ENCODE peak calls at places on chromosomes 13 and 19, in four cellular contexts. One of them, this sample, is unnamed.

GRCh38 chr19:51919606-51920005 is 7.7 kb upstream of the ZNF613 start:
- DNase-seq in mammary epithelial cell: no peak
- DNase-seq in stomach: no peak
- DNase-seq in psoas muscle: no peak
- DNase-seq in this sample: no peak

GRCh38 chr13:49759503-49759902 is 33.0 kb downstream of the KPNA3 start:
- DNase-seq in mammary epithelial cell: no peak
- DNase-seq in stomach: no peak
- DNase-seq in psoas muscle: no peak
- DNase-seq in this sample: no peak

GRCh38 chr19:38057954-38058690 is 151.1 kb downstream of the SIPA1L3 start:
- DNase-seq in mammary epithelial cell: no peak
- DNase-seq in stomach: peak; percentile 86
- DNase-seq in psoas muscle: no peak
- DNase-seq in this sample: no peak

GRCh38 chr13:100694722-100695644 is 20.4 kb upstream of the TMTC4 start:
- DNase-seq in mammary epithelial cell: peak; percentile 14
- DNase-seq in stomach: peak; percentile 53
- DNase-seq in psoas muscle: no peak
- DNase-seq in this sample: no peak

GRCh38 chr13:91647361-91647970 is 249.0 kb downstream of the GPC5 start:
- DNase-seq in mammary epithelial cell: no peak
- DNase-seq in stomach: no peak
- DNase-seq in psoas muscle: no peak
- DNase-seq in this sample: peak; percentile 21

GRCh38 chr19:50705422-50706019 is 14.1 kb downstream of the SHANK1 start:
- DNase-seq in mammary epithelial cell: peak; percentile 50
- DNase-seq in stomach: no peak
- DNase-seq in psoas muscle: no peak
- DNase-seq in this sample: peak; percentile 82

GRCh38 chr13:77986699-77987098 is 68.1 kb upstream of the EDNRB start:
- DNase-seq in mammary epithelial cell: no peak
- DNase-seq in stomach: no peak
- DNase-seq in psoas muscle: no peak
- DNase-seq in this sample: no peak

GRCh38 chr13:65677906-65678305 is 1552.2 kb downstream of the PCDH9 start:
- DNase-seq in mammary epithelial cell: no peak
- DNase-seq in stomach: no peak
- DNase-seq in psoas muscle: no peak
- DNase-seq in this sample: no peak

GRCh38 chr19:10079031-10079453 is 7.1 kb upstream of the SHFL start:
- DNase-seq in mammary epithelial cell: no peak
- DNase-seq in stomach: no peak
- DNase-seq in psoas muscle: no peak
- DNase-seq in this sample: no peak

GRCh38 chr19:952680-953500 is 27.1 kb downstream of the ARID3A start:
- DNase-seq in mammary epithelial cell: no peak
- DNase-seq in stomach: no peak
- DNase-seq in psoas muscle: no peak
- DNase-seq in this sample: peak; percentile 71

GRCh38 chr19:9323557-9323918 is 441 bp upstream of the ZNF559 start:
- DNase-seq in mammary epithelial cell: peak; percentile 69
- DNase-seq in stomach: peak; percentile 55
- DNase-seq in psoas muscle: peak; percentile 66
- DNase-seq in this sample: peak; percentile 44

GRCh38 chr19:4295972-4296771 is 6.0 kb downstream of the TMIGD2 start:
- DNase-seq in mammary epithelial cell: no peak
- DNase-seq in stomach: peak; percentile 38
- DNase-seq in psoas muscle: no peak
- DNase-seq in this sample: no peak

GRCh38 chr19:572891-573825 is 762 bp downstream of the BSG start:
- DNase-seq in mammary epithelial cell: peak; percentile 50
- DNase-seq in stomach: peak; percentile 57
- DNase-seq in psoas muscle: peak; percentile 80
- DNase-seq in this sample: peak; percentile 71

GRCh38 chr19:54420383-54421168 is 5.3 kb downstream of the TTYH1 start:
- DNase-seq in mammary epithelial cell: no peak
- DNase-seq in stomach: no peak
- DNase-seq in psoas muscle: no peak
- DNase-seq in this sample: no peak

GRCh38 chr19:1296078-1296477 is 10.4 kb downstream of the EFNA2 start:
- DNase-seq in mammary epithelial cell: no peak
- DNase-seq in stomach: no peak
- DNase-seq in psoas muscle: no peak
- DNase-seq in this sample: no peak

GRCh38 chr13:42970824-42971669 is 21.0 kb downstream of the EPSTI1 start:
- DNase-seq in mammary epithelial cell: peak; percentile 35
- DNase-seq in stomach: peak; percentile 47
- DNase-seq in psoas muscle: no peak
- DNase-seq in this sample: peak; percentile 52

GRCh38 chr13:95248953-95249352 is 52.3 kb downstream of the ABCC4 start:
- DNase-seq in mammary epithelial cell: no peak
- DNase-seq in stomach: no peak
- DNase-seq in psoas muscle: no peak
- DNase-seq in this sample: no peak

GRCh38 chr13:66618702-66619101 is 611.4 kb downstream of the PCDH9 start:
- DNase-seq in mammary epithelial cell: peak; percentile 14
- DNase-seq in stomach: no peak
- DNase-seq in psoas muscle: no peak
- DNase-seq in this sample: peak; percentile 38

GRCh38 chr13:98476106-98476505 is 100.8 kb downstream of the STK24 start:
- DNase-seq in mammary epithelial cell: no peak
- DNase-seq in stomach: no peak
- DNase-seq in psoas muscle: no peak
- DNase-seq in this sample: no peak

GRCh38 chr19:56725829-56726424 is 54.4 kb upstream of the ZNF835 start:
- DNase-seq in mammary epithelial cell: no peak
- DNase-seq in stomach: no peak
- DNase-seq in psoas muscle: no peak
- DNase-seq in this sample: no peak

GRCh38 chr13:32585625-32586021 is 629 bp upstream of the PDS5B start:
- DNase-seq in mammary epithelial cell: no peak
- DNase-seq in stomach: no peak
- DNase-seq in psoas muscle: no peak
- DNase-seq in this sample: no peak

GRCh38 chr13:106589716-106590115 is 21.8 kb upstream of the ARGLU1 start:
- DNase-seq in mammary epithelial cell: no peak
- DNase-seq in stomach: no peak
- DNase-seq in psoas muscle: no peak
- DNase-seq in this sample: no peak

GRCh38 chr13:107099661-107100060 is 531.7 kb upstream of the ARGLU1 start:
- DNase-seq in mammary epithelial cell: no peak
- DNase-seq in stomach: no peak
- DNase-seq in psoas muscle: no peak
- DNase-seq in this sample: no peak

GRCh38 chr13:42211704-42212103 is 60.2 kb upstream of the AKAP11 start:
- DNase-seq in mammary epithelial cell: peak; percentile 61
- DNase-seq in stomach: no peak
- DNase-seq in psoas muscle: no peak
- DNase-seq in this sample: no peak

GRCh38 chr19:28948531-28948930 is 264.4 kb downstream of the UQCRFS1 start:
- DNase-seq in mammary epithelial cell: no peak
- DNase-seq in stomach: no peak
- DNase-seq in psoas muscle: no peak
- DNase-seq in this sample: no peak

DNA sequence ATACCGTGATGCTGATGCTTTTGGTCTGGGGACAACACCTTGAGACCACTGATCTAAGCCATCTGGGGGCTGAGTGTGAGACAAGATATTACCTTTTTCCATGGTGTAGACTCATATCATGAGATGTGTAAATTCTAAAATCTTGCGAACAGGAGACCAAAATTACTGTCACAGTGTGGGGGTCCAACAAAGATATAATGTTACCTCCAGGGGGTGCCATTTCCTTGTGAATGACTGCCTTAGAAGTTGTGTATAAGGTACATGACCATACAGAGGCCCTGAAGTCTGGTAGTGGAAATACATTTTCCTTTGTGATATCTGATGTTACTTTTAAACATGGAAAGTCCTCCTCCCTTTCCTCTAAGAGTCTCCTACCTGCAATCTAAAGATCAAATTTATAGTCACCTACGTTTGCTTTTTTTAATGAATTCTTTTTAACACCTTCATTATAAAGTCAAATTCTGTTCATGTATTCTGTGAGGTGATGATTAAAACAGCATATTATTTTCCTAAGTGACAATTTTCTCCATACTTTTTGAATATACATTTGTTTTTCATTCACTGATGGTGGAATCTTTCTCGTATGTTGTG is 113.5 kb downstream of the RFC3 start:
- DNase-seq in mammary epithelial cell: peak; percentile 43
- DNase-seq in stomach: no peak
- DNase-seq in psoas muscle: no peak
- DNase-seq in this sample: peak; percentile 30
- TF ChIP-seq CTCF in mammary epithelial cell: peak; percentile 56
- TF ChIP-seq CTCF in stomach: no peak
- TF ChIP-seq CTCF in psoas muscle: peak; percentile 24
- TF ChIP-seq CTCF in this sample: no peak

GRCh38 chr19:18424890-18425514 is 5.8 kb downstream of the SSBP4 start:
- DNase-seq in mammary epithelial cell: no peak
- DNase-seq in stomach: no peak
- DNase-seq in psoas muscle: no peak
- DNase-seq in this sample: no peak

GRCh38 chr19:18424122-18424889 is 5.1 kb downstream of the SSBP4 start:
- DNase-seq in mammary epithelial cell: no peak
- DNase-seq in stomach: no peak
- DNase-seq in psoas muscle: no peak
- DNase-seq in this sample: no peak

GRCh38 chr19:18422530-18423191 is 3.5 kb downstream of the SSBP4 start:
- DNase-seq in mammary epithelial cell: no peak
- DNase-seq in stomach: no peak
- DNase-seq in psoas muscle: no peak
- DNase-seq in this sample: no peak

GRCh38 chr19:18421371-18421959 is 2.3 kb downstream of the SSBP4 start:
- DNase-seq in mammary epithelial cell: no peak
- DNase-seq in stomach: no peak
- DNase-seq in psoas muscle: no peak
- DNase-seq in this sample: no peak

DNA sequence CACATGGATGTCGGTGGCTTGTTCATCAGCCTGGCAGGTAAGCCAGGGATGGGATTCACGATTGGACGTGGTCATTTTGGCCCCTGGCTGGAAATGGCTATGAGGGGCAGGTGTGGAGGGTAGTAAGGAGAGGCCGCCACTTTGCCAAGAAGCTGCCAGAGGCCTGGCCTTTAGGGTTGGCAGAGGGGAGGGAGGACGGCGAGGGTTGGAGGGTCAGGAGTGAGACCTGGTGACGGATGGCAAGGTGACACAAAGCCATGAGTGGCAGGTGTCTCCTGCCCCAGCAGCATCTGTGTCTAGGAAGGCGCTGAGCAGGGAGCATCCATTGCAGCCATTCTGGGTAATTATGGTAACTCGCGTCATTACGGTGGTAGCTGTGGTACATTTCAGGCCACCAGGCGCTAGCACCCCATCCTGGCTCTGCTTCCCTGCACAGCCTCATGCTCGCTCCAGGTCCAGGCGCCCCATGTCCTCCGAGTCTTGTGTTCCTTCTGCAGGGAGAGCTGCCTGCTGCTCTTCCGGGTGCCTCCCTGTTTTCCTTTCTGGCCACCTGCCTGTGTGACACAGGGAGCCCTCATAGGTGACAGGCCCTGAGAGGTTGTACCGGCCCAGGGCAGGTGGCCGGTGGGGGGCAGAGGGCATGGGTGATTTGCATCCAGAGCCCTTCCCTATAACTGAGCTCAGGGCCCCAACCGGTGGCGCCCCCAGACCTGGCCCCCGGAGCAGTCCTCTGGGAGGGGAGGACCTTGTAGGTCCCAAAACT is 4.2 kb downstream of the SSBP4 start:
- DNase-seq in mammary epithelial cell: no peak
- DNase-seq in stomach: no peak
- DNase-seq in psoas muscle: no peak
- DNase-seq in this sample: no peak
- H3K27ac ChIP-seq in mammary epithelial cell: no peak overlapping the region
- H3K27ac ChIP-seq in stomach: peak overlapping the region; percentile 18
- H3K27ac ChIP-seq in psoas muscle: no peak overlapping the region
- H3K27ac ChIP-seq in this sample: peak overlapping the region; percentile 86

GRCh38 chr13:26656919-26657318 is 99.4 kb downstream of the WASF3 start:
- DNase-seq in mammary epithelial cell: peak; percentile 21
- DNase-seq in stomach: no peak
- DNase-seq in psoas muscle: no peak
- DNase-seq in this sample: no peak
- TF ChIP-seq CTCF in mammary epithelial cell: no peak
- TF ChIP-seq CTCF in stomach: no peak
- TF ChIP-seq CTCF in psoas muscle: no peak
- TF ChIP-seq CTCF in this sample: no peak

DNA sequence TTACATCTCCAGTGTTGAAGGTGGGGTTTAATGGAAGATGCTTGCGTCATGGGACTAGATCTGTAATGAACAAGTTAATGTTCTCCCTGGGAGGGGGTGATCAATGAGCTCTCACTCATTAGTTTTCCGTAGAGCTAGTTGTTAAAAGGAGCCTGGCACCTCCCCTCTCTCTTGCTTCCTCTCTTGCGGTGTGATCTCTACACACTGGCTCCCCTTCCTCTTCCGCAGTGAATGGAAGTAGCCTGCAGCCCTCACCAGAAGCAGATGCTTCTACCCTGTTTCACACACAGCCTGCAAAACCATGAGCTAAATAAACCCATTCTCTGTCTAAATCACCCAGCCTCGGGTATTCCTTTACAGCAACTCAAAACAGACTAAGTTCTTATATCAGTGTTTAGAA is 318.8 kb downstream of the SLITRK1 start:
- DNase-seq in mammary epithelial cell: no peak
- DNase-seq in stomach: no peak
- DNase-seq in psoas muscle: no peak
- DNase-seq in this sample: no peak
- H3K27ac ChIP-seq in mammary epithelial cell: no peak overlapping the region
- H3K27ac ChIP-seq in stomach: no peak overlapping the region
- H3K27ac ChIP-seq in psoas muscle: no peak overlapping the region
- H3K27ac ChIP-seq in this sample: no peak overlapping the region